ENCODE peak calls at places on chromosomes 12 and 14, in seven cellular contexts. U, D, H, A, Z, L and F are unnamed samples.

GRCh38 chr14:104460920-104461651 is 118.5 kb upstream of the C14orf180 start:
- DNase-seq in U (peak), D (no peak), H (no peak), A (no peak), Z (peak), L (no peak), F (no peak)

GRCh38 chr12:65532744-65533143 is 254.3 kb downstream of the MSRB3 start:
- DNase-seq in U (no peak), D (no peak), H (no peak), A (no peak), Z (no peak), L (peak), F (no peak)

GRCh38 chr14:105317546-105317945 is 3.0 kb downstream of the PACS2 start:
- DNase-seq in U (no peak), D (no peak), H (no peak), A (no peak), Z (peak), L (no peak), F (no peak)

GRCh38 chr12:59620326-59620725 is 24.5 kb downstream of the SLC16A7 start:
- DNase-seq in U (no peak), D (no peak), H (no peak), A (no peak), Z (no peak), L (no peak), F (no peak)

GRCh38 chr12:124396544-124397398 is 101.9 kb downstream of the RFLNA start:
- DNase-seq in U (no peak), D (peak), H (no peak), A (no peak), Z (peak), L (no peak), F (no peak)

GRCh38 chr12:108933950-108934349 is 54.1 kb downstream of the DAO start:
- DNase-seq in U (no peak), D (peak), H (no peak), A (no peak), Z (no peak), L (no peak), F (no peak)

GRCh38 chr14:34361504-34362011 is 100.5 kb downstream of the SPTSSA start:
- DNase-seq in U (no peak), D (no peak), H (no peak), A (no peak), Z (no peak), L (no peak), F (peak)

GRCh38 chr12:45655186-45655585 is 74.3 kb upstream of the ARID2 start:
- DNase-seq in U (no peak), D (no peak), H (no peak), A (no peak), Z (peak), L (peak), F (peak)

GRCh38 chr12:104748356-104748755 is 209.7 kb downstream of the SLC41A2 start:
- DNase-seq in U (no peak), D (no peak), H (no peak), A (no peak), Z (no peak), L (no peak), F (no peak)

GRCh38 chr14:74141703-74142102 is 56.9 kb downstream of the LIN52 start:
- DNase-seq in U (no peak), D (no peak), H (no peak), A (no peak), Z (no peak), L (peak), F (no peak)

GRCh38 chr12:31783996-31784645 is 55.3 kb upstream of the AMN1 start:
- DNase-seq in U (no peak), D (no peak), H (no peak), A (no peak), Z (no peak), L (no peak), F (no peak)

GRCh38 chr12:69660164-69660863 is 38.8 kb downstream of the BEST3 start:
- DNase-seq in U (no peak), D (peak), H (no peak), A (no peak), Z (no peak), L (no peak), F (no peak)

GRCh38 chr12:31897791-31898503 is 61.3 kb upstream of the RESF1 start:
- DNase-seq in U (peak), D (peak), H (no peak), A (peak), Z (peak), L (no peak), F (no peak)

GRCh38 chr12:107775093-107775721 is 703 bp downstream of the ASCL4 start:
- DNase-seq in U (peak), D (no peak), H (no peak), A (no peak), Z (peak), L (no peak), F (no peak)

GRCh38 chr12:29334911-29335310 is 46.1 kb downstream of the ERGIC2 start:
- DNase-seq in U (no peak), D (no peak), H (no peak), A (no peak), Z (no peak), L (no peak), F (no peak)

GRCh38 chr14:50342211-50343080 is 30.3 kb downstream of the DMAC2L start:
- DNase-seq in U (no peak), D (peak), H (no peak), A (no peak), Z (peak), L (peak), F (peak)

GRCh38 chr14:92982941-92983340 is 60.0 kb downstream of the CHGA start:
- DNase-seq in U (no peak), D (no peak), H (no peak), A (no peak), Z (no peak), L (peak), F (no peak)

GRCh38 chr12:129676411-129676810 is 227.4 kb downstream of the TMEM132D start:
- DNase-seq in U (no peak), D (no peak), H (no peak), A (no peak), Z (no peak), L (no peak), F (no peak)

GRCh38 chr14:29548948-29549370 is 378.7 kb downstream of the PRKD1 start:
- DNase-seq in U (no peak), D (peak), H (peak), A (peak), Z (peak), L (peak), F (peak)

GRCh38 chr14:62076825-62077660 is 314.8 kb downstream of the SNAPC1 start:
- DNase-seq in U (no peak), D (no peak), H (no peak), A (no peak), Z (no peak), L (no peak), F (no peak)

GRCh38 chr14:20631023-20631820 is 10.3 kb downstream of the OR6S1 start:
- DNase-seq in U (peak), D (peak), H (no peak), A (no peak), Z (no peak), L (peak), F (peak)

GRCh38 chr14:22052795-22053194 is 379.2 kb upstream of the OR4E1 start:
- DNase-seq in U (no peak), D (no peak), H (no peak), A (no peak), Z (no peak), L (no peak), F (no peak)

GRCh38 chr14:64719601-64720000 is 15.4 kb downstream of the PLEKHG3 start:
- DNase-seq in U (no peak), D (no peak), H (no peak), A (no peak), Z (no peak), L (no peak), F (no peak)

GRCh38 chr14:51789631-51790030 is 70.8 kb upstream of the GNG2 start:
- DNase-seq in U (no peak), D (no peak), H (no peak), A (peak), Z (no peak), L (no peak), F (no peak)

GRCh38 chr14:69816216-69816615 is 19.2 kb upstream of the SLC10A1 start:
- DNase-seq in U (no peak), D (no peak), H (no peak), A (no peak), Z (no peak), L (no peak), F (no peak)

GRCh38 chr12:65925626-65926025 is 101.3 kb downstream of the HMGA2 start:
- DNase-seq in U (no peak), D (no peak), H (no peak), A (no peak), Z (no peak), L (peak), F (no peak)

GRCh38 chr12:3047961-3048360 is 29.2 kb upstream of the TSPAN9 start:
- DNase-seq in U (no peak), D (no peak), H (no peak), A (no peak), Z (no peak), L (no peak), F (no peak)

GRCh38 chr12:3049176-3049575 is 28.0 kb upstream of the TSPAN9 start:
- DNase-seq in U (no peak), D (no peak), H (no peak), A (no peak), Z (no peak), L (no peak), F (no peak)

GRCh38 chr12:3048540-3048939 is 28.6 kb upstream of the TSPAN9 start:
- DNase-seq in U (no peak), D (no peak), H (no peak), A (no peak), Z (no peak), L (no peak), F (no peak)

GRCh38 chr12:3046441-3047200 is 30.6 kb upstream of the TSPAN9 start:
- DNase-seq in U (peak), D (no peak), H (no peak), A (no peak), Z (no peak), L (no peak), F (no peak)

DNA sequence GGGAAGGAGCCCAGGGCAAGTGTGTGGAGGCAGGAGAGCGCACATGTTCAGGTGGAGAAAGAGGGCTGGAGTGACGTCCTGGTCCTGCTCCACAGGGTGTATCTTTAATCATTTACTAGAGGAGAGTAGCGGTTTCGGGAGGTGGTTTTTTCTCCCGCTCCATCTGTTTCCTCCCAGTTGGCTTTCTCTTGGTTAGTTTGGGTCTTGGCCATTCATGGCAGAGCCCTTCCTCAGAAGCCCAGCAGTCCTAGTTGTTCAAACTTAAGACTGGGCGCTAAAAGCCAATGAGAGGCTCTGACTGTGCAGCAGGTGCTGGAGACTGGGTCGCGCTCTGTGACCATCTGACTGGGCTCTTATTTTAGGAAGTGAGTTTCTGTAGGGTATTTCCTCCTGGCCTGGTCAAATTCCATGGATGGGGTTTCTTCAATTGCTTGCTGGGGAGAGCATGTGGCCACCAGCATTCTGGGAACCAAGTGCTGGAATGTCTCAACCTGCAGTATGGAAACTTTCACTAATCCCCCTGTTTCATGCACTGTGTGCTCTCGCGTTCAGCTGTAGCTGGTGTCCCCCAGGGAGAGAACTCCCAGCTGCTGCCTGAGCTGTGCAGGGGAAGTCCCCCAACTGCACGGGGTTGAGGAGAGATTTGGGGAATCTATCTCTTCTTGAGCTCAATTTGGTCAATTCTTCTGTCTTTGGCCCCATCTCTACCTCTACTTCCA is 27.4 kb upstream of the TSPAN9 start:
- DNase-seq in U (no peak), D (no peak), H (no peak), A (no peak), Z (no peak), L (no peak), F (no peak)
- TF ChIP-seq JUND in U (no peak), D (no peak), H (no peak), A (no peak), Z (no peak), L (no peak), F (no peak)

GRCh38 chr12:52971701-52972329 is 22.9 kb downstream of the KRT18 start:
- DNase-seq in U (no peak), D (no peak), H (no peak), A (no peak), Z (no peak), L (peak), F (peak)
- TF ChIP-seq JUND in U (peak), D (no peak), H (no peak), A (no peak), Z (no peak), L (no peak), F (no peak)

GRCh38 chr14:102686176-102686801 is 91.0 kb upstream of the TRAF3 start:
- DNase-seq in U (no peak), D (no peak), H (no peak), A (no peak), Z (no peak), L (no peak), F (no peak)
- TF ChIP-seq JUND in U (no peak), D (no peak), H (no peak), A (no peak), Z (no peak), L (no peak), F (no peak)

GRCh38 chr14:63493246-63493645 is 49.9 kb downstream of the PPP2R5E start:
- DNase-seq in U (no peak), D (no peak), H (no peak), A (peak), Z (peak), L (no peak), F (peak)
- TF ChIP-seq JUND in U (no peak), D (no peak), H (no peak), A (no peak), Z (no peak), L (no peak), F (no peak)

GRCh38 chr14:60867503-60868172 is 113.2 kb downstream of the TRMT5 start:
- DNase-seq in U (no peak), D (no peak), H (no peak), A (no peak), Z (no peak), L (no peak), F (no peak)
- TF ChIP-seq JUND in U (no peak), D (no peak), H (no peak), A (no peak), Z (no peak), L (no peak), F (no peak)

GRCh38 chr14:98161366-98161765 is 1110.6 kb downstream of the BCL11B start:
- DNase-seq in U (no peak), D (no peak), H (no peak), A (no peak), Z (no peak), L (no peak), F (no peak)
- TF ChIP-seq JUND in U (no peak), D (no peak), H (no peak), A (no peak), Z (no peak), L (no peak), F (no peak)